ENCODE peak calls at places on chromosomes 2 and 18, in eight cellular contexts. One of them, this sample, is unnamed.
A peak's percentile ranks its signal among the peaks of the same experiment; 100 is the strongest.

GRCh38 chr2:129623783-129624182 is 355.7 kb upstream of the RAB6C start:
- DNase-seq in activated CD8-positive, alpha-beta T cell treated with anti-CD3 and anti-CD28 coated beads for 36 hours: no peak
- DNase-seq in endodermal cell: no peak
- DNase-seq in brain microvascular endothelial cell: no peak
- DNase-seq in HL-60: no peak
- DNase-seq in pancreas: no peak
- DNase-seq in ovary: no peak
- DNase-seq in GM06990: no peak
- DNase-seq in this sample: no peak

GRCh38 chr2:202158796-202159195 is 79.6 kb downstream of the SUMO1 start:
- DNase-seq in activated CD8-positive, alpha-beta T cell treated with anti-CD3 and anti-CD28 coated beads for 36 hours: no peak
- DNase-seq in endodermal cell: no peak
- DNase-seq in brain microvascular endothelial cell: no peak
- DNase-seq in HL-60: no peak
- DNase-seq in pancreas: no peak
- DNase-seq in ovary: no peak
- DNase-seq in GM06990: no peak
- DNase-seq in this sample: no peak

GRCh38 chr2:233145726-233146125 is 85.6 kb downstream of the INPP5D start:
- DNase-seq in activated CD8-positive, alpha-beta T cell treated with anti-CD3 and anti-CD28 coated beads for 36 hours: no peak
- DNase-seq in endodermal cell: no peak
- DNase-seq in brain microvascular endothelial cell: no peak
- DNase-seq in HL-60: no peak
- DNase-seq in pancreas: no peak
- DNase-seq in ovary: no peak
- DNase-seq in GM06990: no peak
- DNase-seq in this sample: no peak

GRCh38 chr18:79628416-79629248 is 51.0 kb upstream of the CTDP1 start:
- DNase-seq in activated CD8-positive, alpha-beta T cell treated with anti-CD3 and anti-CD28 coated beads for 36 hours: no peak
- DNase-seq in endodermal cell: no peak
- DNase-seq in brain microvascular endothelial cell: no peak
- DNase-seq in HL-60: no peak
- DNase-seq in pancreas: no peak
- DNase-seq in ovary: no peak
- DNase-seq in GM06990: no peak
- DNase-seq in this sample: no peak

GRCh38 chr18:73352546-73352945 is 484.8 kb upstream of the NETO1 start:
- DNase-seq in activated CD8-positive, alpha-beta T cell treated with anti-CD3 and anti-CD28 coated beads for 36 hours: no peak
- DNase-seq in endodermal cell: no peak
- DNase-seq in brain microvascular endothelial cell: no peak
- DNase-seq in HL-60: no peak
- DNase-seq in pancreas: no peak
- DNase-seq in ovary: no peak
- DNase-seq in GM06990: no peak
- DNase-seq in this sample: peak; percentile 12

GRCh38 chr18:12640881-12641200 is 17.1 kb downstream of the SPIRE1 start:
- DNase-seq in activated CD8-positive, alpha-beta T cell treated with anti-CD3 and anti-CD28 coated beads for 36 hours: no peak
- DNase-seq in endodermal cell: no peak
- DNase-seq in brain microvascular endothelial cell: no peak
- DNase-seq in HL-60: no peak
- DNase-seq in pancreas: no peak
- DNase-seq in ovary: no peak
- DNase-seq in GM06990: no peak
- DNase-seq in this sample: no peak

GRCh38 chr2:133936096-133936495 is 317.8 kb upstream of the MGAT5 start:
- DNase-seq in activated CD8-positive, alpha-beta T cell treated with anti-CD3 and anti-CD28 coated beads for 36 hours: no peak
- DNase-seq in endodermal cell: no peak
- DNase-seq in brain microvascular endothelial cell: no peak
- DNase-seq in HL-60: no peak
- DNase-seq in pancreas: no peak
- DNase-seq in ovary: no peak
- DNase-seq in GM06990: no peak
- DNase-seq in this sample: no peak

GRCh38 chr2:187310696-187311095 is 137.4 kb downstream of the CALCRL start:
- DNase-seq in activated CD8-positive, alpha-beta T cell treated with anti-CD3 and anti-CD28 coated beads for 36 hours: no peak
- DNase-seq in endodermal cell: no peak
- DNase-seq in brain microvascular endothelial cell: no peak
- DNase-seq in HL-60: no peak
- DNase-seq in pancreas: no peak
- DNase-seq in ovary: no peak
- DNase-seq in GM06990: no peak
- DNase-seq in this sample: no peak

GRCh38 chr2:86284401-86284841 is 53.0 kb downstream of the REEP1 start:
- DNase-seq in activated CD8-positive, alpha-beta T cell treated with anti-CD3 and anti-CD28 coated beads for 36 hours: no peak
- DNase-seq in endodermal cell: no peak
- DNase-seq in brain microvascular endothelial cell: no peak
- DNase-seq in HL-60: no peak
- DNase-seq in pancreas: peak; percentile 58
- DNase-seq in ovary: no peak
- DNase-seq in GM06990: no peak
- DNase-seq in this sample: no peak

GRCh38 chr18:158128-159036 is at the start of gene USP14:
- DNase-seq in activated CD8-positive, alpha-beta T cell treated with anti-CD3 and anti-CD28 coated beads for 36 hours: peak; percentile 98
- DNase-seq in endodermal cell: peak; percentile 99
- DNase-seq in brain microvascular endothelial cell: peak; percentile 95
- DNase-seq in HL-60: peak; percentile 100
- DNase-seq in pancreas: peak; percentile 98
- DNase-seq in ovary: peak; percentile 97
- DNase-seq in GM06990: peak; percentile 98
- DNase-seq in this sample: peak; percentile 83

GRCh38 chr18:65439184-65439583 is 311.6 kb upstream of the CDH7 start:
- DNase-seq in activated CD8-positive, alpha-beta T cell treated with anti-CD3 and anti-CD28 coated beads for 36 hours: no peak
- DNase-seq in endodermal cell: no peak
- DNase-seq in brain microvascular endothelial cell: no peak
- DNase-seq in HL-60: no peak
- DNase-seq in pancreas: no peak
- DNase-seq in ovary: no peak
- DNase-seq in GM06990: no peak
- DNase-seq in this sample: no peak
- TF ChIP-seq CTCF in activated CD8-positive, alpha-beta T cell treated with anti-CD3 and anti-CD28 coated beads for 36 hours: no peak
- TF ChIP-seq CTCF in endodermal cell: peak; percentile 58
- TF ChIP-seq CTCF in brain microvascular endothelial cell: no peak
- TF ChIP-seq CTCF in HL-60: no peak
- TF ChIP-seq CTCF in pancreas: no peak
- TF ChIP-seq CTCF in ovary: no peak
- TF ChIP-seq CTCF in GM06990: no peak
- TF ChIP-seq CTCF in this sample: no peak

DNA sequence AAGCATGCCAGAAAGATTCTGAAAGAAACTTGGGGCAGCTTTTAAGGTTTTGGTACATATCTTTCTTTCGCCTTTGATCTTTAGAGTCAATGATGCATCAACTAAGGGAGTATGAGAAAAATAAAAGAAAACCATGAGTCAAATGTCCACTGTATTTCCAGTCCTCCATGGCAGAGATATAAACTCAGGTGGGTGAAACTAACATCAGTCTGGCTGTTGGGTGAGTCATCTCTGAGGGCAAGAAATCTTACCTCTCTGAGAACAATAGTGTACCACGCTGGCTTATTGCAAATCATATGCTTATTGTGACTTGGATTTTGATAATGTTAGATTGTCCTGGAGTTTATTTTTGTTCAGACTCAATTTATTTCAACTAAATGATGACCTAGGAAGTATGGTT is 521.0 kb downstream of the PLCL1 start:
- DNase-seq in activated CD8-positive, alpha-beta T cell treated with anti-CD3 and anti-CD28 coated beads for 36 hours: peak; percentile 7
- DNase-seq in endodermal cell: no peak
- DNase-seq in brain microvascular endothelial cell: no peak
- DNase-seq in HL-60: no peak
- DNase-seq in pancreas: no peak
- DNase-seq in ovary: no peak
- DNase-seq in GM06990: no peak
- DNase-seq in this sample: no peak
- TF ChIP-seq CTCF in activated CD8-positive, alpha-beta T cell treated with anti-CD3 and anti-CD28 coated beads for 36 hours: no peak
- TF ChIP-seq CTCF in endodermal cell: no peak
- TF ChIP-seq CTCF in brain microvascular endothelial cell: no peak
- TF ChIP-seq CTCF in HL-60: no peak
- TF ChIP-seq CTCF in pancreas: no peak
- TF ChIP-seq CTCF in ovary: no peak
- TF ChIP-seq CTCF in GM06990: no peak
- TF ChIP-seq CTCF in this sample: no peak

DNA sequence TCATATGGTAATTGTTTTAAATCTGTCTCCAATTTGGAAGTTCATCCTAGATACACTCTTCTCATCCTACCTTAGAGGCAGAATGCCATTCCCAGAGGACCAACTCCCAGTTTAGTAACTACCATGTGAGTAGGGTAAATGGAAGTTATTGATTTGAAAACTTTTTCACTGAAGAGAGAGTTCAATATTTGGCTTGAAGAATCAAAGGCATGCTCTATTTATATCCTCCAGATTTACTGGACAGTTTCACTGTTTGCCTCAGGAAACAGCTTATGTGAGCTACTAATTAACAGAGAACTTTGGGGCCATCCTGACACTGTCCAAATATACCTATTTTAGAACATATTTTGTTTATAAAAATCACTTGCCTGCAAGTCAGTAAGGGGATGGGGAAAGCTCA is 607.2 kb upstream of the GYPC start:
- DNase-seq in activated CD8-positive, alpha-beta T cell treated with anti-CD3 and anti-CD28 coated beads for 36 hours: no peak
- DNase-seq in endodermal cell: no peak
- DNase-seq in brain microvascular endothelial cell: no peak
- DNase-seq in HL-60: no peak
- DNase-seq in pancreas: no peak
- DNase-seq in ovary: no peak
- DNase-seq in GM06990: no peak
- DNase-seq in this sample: no peak
- TF ChIP-seq CTCF in activated CD8-positive, alpha-beta T cell treated with anti-CD3 and anti-CD28 coated beads for 36 hours: no peak
- TF ChIP-seq CTCF in endodermal cell: no peak
- TF ChIP-seq CTCF in brain microvascular endothelial cell: no peak
- TF ChIP-seq CTCF in HL-60: no peak
- TF ChIP-seq CTCF in pancreas: no peak
- TF ChIP-seq CTCF in ovary: no peak
- TF ChIP-seq CTCF in GM06990: no peak
- TF ChIP-seq CTCF in this sample: no peak

DNA sequence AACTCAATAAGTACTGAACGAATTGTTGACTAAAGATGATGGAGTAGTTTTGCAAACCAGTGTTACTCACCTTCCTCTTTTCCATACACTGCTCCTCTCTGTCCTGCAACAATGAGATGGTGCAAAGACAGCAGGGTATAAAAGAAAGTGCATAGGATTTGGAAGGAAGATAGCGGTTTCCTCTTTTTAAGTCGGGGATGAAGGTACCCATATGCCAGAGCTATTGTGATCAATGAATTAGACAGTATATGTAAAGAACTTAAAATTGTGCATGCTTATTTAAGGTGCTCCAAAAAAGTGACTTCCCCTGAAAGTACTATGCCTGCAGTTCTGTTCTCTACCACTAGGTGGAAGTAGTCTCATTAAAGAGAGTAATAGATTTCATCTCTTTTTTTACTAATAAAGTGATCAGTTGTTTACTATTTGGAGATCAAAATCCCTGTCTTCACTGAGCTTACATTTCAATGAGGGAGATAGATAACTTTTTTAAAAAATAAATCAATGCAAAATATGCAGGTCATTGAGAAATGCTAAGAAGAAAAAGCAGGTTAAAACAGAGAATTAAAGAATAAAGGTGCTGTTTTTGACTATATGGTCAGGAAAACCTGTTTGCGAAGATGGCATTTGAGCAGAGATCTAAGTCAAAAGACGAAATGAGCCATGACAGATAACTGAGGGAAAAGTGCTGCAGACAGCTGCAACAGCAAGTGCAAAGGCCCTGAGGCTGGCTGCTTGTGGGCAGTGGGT is 339.7 kb upstream of the SLC14A2 start:
- DNase-seq in activated CD8-positive, alpha-beta T cell treated with anti-CD3 and anti-CD28 coated beads for 36 hours: no peak
- DNase-seq in endodermal cell: no peak
- DNase-seq in brain microvascular endothelial cell: peak; percentile 26
- DNase-seq in HL-60: peak; percentile 31
- DNase-seq in pancreas: no peak
- DNase-seq in ovary: no peak
- DNase-seq in GM06990: no peak
- DNase-seq in this sample: no peak
- TF ChIP-seq CTCF in activated CD8-positive, alpha-beta T cell treated with anti-CD3 and anti-CD28 coated beads for 36 hours: peak; percentile 95
- TF ChIP-seq CTCF in endodermal cell: peak; percentile 95
- TF ChIP-seq CTCF in brain microvascular endothelial cell: peak; percentile 71
- TF ChIP-seq CTCF in HL-60: peak; percentile 97
- TF ChIP-seq CTCF in pancreas: peak; percentile 81
- TF ChIP-seq CTCF in ovary: peak; percentile 20
- TF ChIP-seq CTCF in GM06990: peak; percentile 74
- TF ChIP-seq CTCF in this sample: peak; percentile 61

GRCh38 chr2:149799296-149799695 is 211.7 kb upstream of the MMADHC start:
- DNase-seq in activated CD8-positive, alpha-beta T cell treated with anti-CD3 and anti-CD28 coated beads for 36 hours: no peak
- DNase-seq in endodermal cell: no peak
- DNase-seq in brain microvascular endothelial cell: no peak
- DNase-seq in HL-60: no peak
- DNase-seq in pancreas: no peak
- DNase-seq in ovary: no peak
- DNase-seq in GM06990: no peak
- DNase-seq in this sample: peak; percentile 11
- TF ChIP-seq CTCF in activated CD8-positive, alpha-beta T cell treated with anti-CD3 and anti-CD28 coated beads for 36 hours: no peak
- TF ChIP-seq CTCF in endodermal cell: peak; percentile 23
- TF ChIP-seq CTCF in brain microvascular endothelial cell: peak; percentile 25
- TF ChIP-seq CTCF in HL-60: no peak
- TF ChIP-seq CTCF in pancreas: no peak
- TF ChIP-seq CTCF in ovary: peak; percentile 18
- TF ChIP-seq CTCF in GM06990: peak; percentile 29
- TF ChIP-seq CTCF in this sample: peak; percentile 41

DNA sequence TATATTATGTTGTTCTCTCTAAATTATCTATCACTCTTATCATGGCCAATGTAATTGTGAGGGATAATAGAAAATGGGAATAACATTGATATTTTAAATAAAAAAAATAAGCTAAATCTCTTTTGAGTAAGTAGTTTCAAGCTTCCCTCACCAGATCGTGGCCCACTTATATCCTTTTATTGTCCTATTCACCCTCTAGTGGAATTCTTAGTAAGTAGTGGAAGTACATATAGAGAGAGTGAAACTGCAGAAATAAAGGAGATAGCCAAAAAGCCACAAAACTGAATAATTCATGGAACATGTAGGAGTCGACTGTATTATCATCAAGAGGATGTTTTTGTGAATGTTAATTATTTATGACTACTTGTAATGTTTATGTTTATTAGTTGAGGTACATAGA is 66.1 kb upstream of the DTNA start:
- DNase-seq in activated CD8-positive, alpha-beta T cell treated with anti-CD3 and anti-CD28 coated beads for 36 hours: no peak
- DNase-seq in endodermal cell: no peak
- DNase-seq in brain microvascular endothelial cell: no peak
- DNase-seq in HL-60: no peak
- DNase-seq in pancreas: no peak
- DNase-seq in ovary: no peak
- DNase-seq in GM06990: no peak
- DNase-seq in this sample: no peak
- TF ChIP-seq CTCF in activated CD8-positive, alpha-beta T cell treated with anti-CD3 and anti-CD28 coated beads for 36 hours: no peak
- TF ChIP-seq CTCF in endodermal cell: peak; percentile 35
- TF ChIP-seq CTCF in brain microvascular endothelial cell: peak; percentile 22
- TF ChIP-seq CTCF in HL-60: no peak
- TF ChIP-seq CTCF in pancreas: no peak
- TF ChIP-seq CTCF in ovary: no peak
- TF ChIP-seq CTCF in GM06990: no peak
- TF ChIP-seq CTCF in this sample: peak; percentile 4

This sample was measured in AG09319.